ENCODE peak calls at places on chromosomes 6 and 20, in four cellular contexts. Y is iris pigment epithelial cell, M is neural crest cell, N is omental fat pad. H is an unnamed sample.

GRCh38 chr6:30646450-30647038 is 389 bp upstream of the C6orf136 start:
- DNase-seq in M (no peak), Y (peak), N (peak), H (peak)

GRCh38 chr20:23596856-23597255 is 8.9 kb downstream of the CST9 start:
- DNase-seq in N (no peak), Y (peak), M (no peak), H (no peak)

GRCh38 chr6:119511024-119511423 is 161.5 kb upstream of the MAN1A1 start:
- DNase-seq in N (no peak), Y (no peak), M (no peak), H (no peak)

GRCh38 chr6:44000164-44000842 is 126.9 kb downstream of the MRPL14 start:
- DNase-seq in N (no peak), Y (no peak), M (no peak), H (no peak)

GRCh38 chr20:56483970-56484369 is 15.5 kb downstream of the RTF2 start:
- DNase-seq in N (no peak), Y (no peak), M (no peak), H (no peak)

GRCh38 chr20:50301165-50301564 is 110.5 kb downstream of the CEBPB start:
- DNase-seq in Y (no peak), N (no peak), M (no peak), H (no peak)

GRCh38 chr6:113856011-113856551 is 1.1 kb upstream of the MARCKS start:
- DNase-seq in Y (peak), M (peak), N (no peak), H (peak)

GRCh38 chr6:43276180-43277082 is 21.6 kb upstream of the SLC22A7 start:
- DNase-seq in N (no peak), M (no peak), Y (no peak), H (no peak)

GRCh38 chr20:61560361-61560853 is 308.3 kb downstream of the CDH4 start:
- DNase-seq in Y (peak), M (no peak), N (no peak), H (peak)

GRCh38 chr6:99458319-99458718 is 33.2 kb upstream of the PNISR start:
- DNase-seq in Y (peak), M (no peak), N (no peak), H (no peak)

GRCh38 chr6:6997282-6998193 is 110.2 kb upstream of the RREB1 start:
- DNase-seq in N (no peak), Y (no peak), M (no peak), H (no peak)

GRCh38 chr20:59308493-59309201 is 8.2 kb downstream of the EDN3 start:
- DNase-seq in Y (no peak), M (no peak), N (no peak), H (peak)

GRCh38 chr6:168012431-168013249 is 15.2 kb downstream of the KIF25 start:
- DNase-seq in Y (no peak), M (no peak), N (no peak), H (no peak)

GRCh38 chr6:163490826-163491577 is 76.5 kb downstream of the QKI start:
- DNase-seq in M (no peak), Y (peak), N (no peak), H (no peak)

GRCh38 chr6:33978593-33979150 is 167.2 kb downstream of the GRM4 start:
- DNase-seq in M (no peak), Y (no peak), N (no peak), H (no peak)

GRCh38 chr6:118240878-118241528 is 307.1 kb upstream of the PLN start:
- DNase-seq in M (no peak), Y (no peak), N (no peak), H (no peak)

GRCh38 chr6:10759884-10760329 is 12.3 kb downstream of the TMEM14B start:
- DNase-seq in Y (peak), M (no peak), N (peak), H (no peak)

GRCh38 chr6:109183109-109183508 is 87.8 kb downstream of the CEP57L1 start:
- DNase-seq in M (no peak), N (no peak), Y (no peak), H (no peak)

GRCh38 chr6:148146717-148147116 is 195.9 kb upstream of the SASH1 start:
- DNase-seq in N (no peak), Y (peak), M (no peak), H (no peak)

GRCh38 chr6:136550330-136551071 is at the start of gene MAP7:
- DNase-seq in Y (no peak), M (peak), N (peak), H (peak)

GRCh38 chr20:36825374-36826104 is 50.4 kb upstream of the TLDC2 start:
- DNase-seq in N (no peak), Y (no peak), M (peak), H (no peak)

GRCh38 chr20:46872315-46873211 is 22.1 kb upstream of the EYA2 start:
- DNase-seq in M (no peak), N (no peak), Y (peak), H (no peak)

GRCh38 chr6:16481680-16482079 is 243.3 kb downstream of the GMPR start:
- DNase-seq in M (no peak), Y (no peak), N (no peak), H (no peak)

GRCh38 chr6:136950436-136950835 is 28.3 kb downstream of the SLC35D3 start:
- DNase-seq in N (no peak), Y (no peak), M (no peak), H (no peak)

GRCh38 chr6:168996106-168996505 is 257.5 kb downstream of the THBS2 start:
- DNase-seq in M (no peak), Y (no peak), N (no peak), H (no peak)

GRCh38 chr20:9302073-9302425 is 212.3 kb upstream of the LAMP5 start:
- DNase-seq in Y (no peak), N (no peak), M (no peak), H (no peak)

GRCh38 chr6:100986921-100987320 is 105.8 kb upstream of the ASCC3 start:
- DNase-seq in Y (no peak), N (no peak), M (no peak), H (no peak)

GRCh38 chr6:6547111-6547879 is 41.2 kb upstream of the LY86 start:
- DNase-seq in N (peak), Y (peak), M (peak), H (peak)

GRCh38 chr20:53643031-53643832 is 49.6 kb upstream of the ZNF217 start:
- DNase-seq in Y (peak), N (no peak), M (no peak), H (no peak)

GRCh38 chr20:50318709-50319108 is 128.1 kb downstream of the CEBPB start:
- DNase-seq in Y (no peak), M (no peak), N (no peak), H (no peak)

GRCh38 chr6:155419161-155419560 is 36.5 kb downstream of the NOX3 start:
- DNase-seq in N (no peak), Y (peak), M (no peak), H (no peak)

GRCh38 chr6:30060634-30060981 is 457 bp upstream of the POLR1H start:
- DNase-seq in N (no peak), M (no peak), Y (peak), H (peak)

GRCh38 chr6:111890981-111891380 is 17.7 kb upstream of the FYN start:
- DNase-seq in Y (no peak), N (no peak), M (no peak), H (no peak)

GRCh38 chr6:54655162-54655561 is 191.4 kb upstream of the FAM83B start:
- DNase-seq in M (no peak), Y (no peak), N (no peak), H (no peak)

GRCh38 chr6:139060332-139060731 is 31.8 kb downstream of the ABRACL start:
- DNase-seq in Y (peak), N (no peak), M (no peak), H (no peak)

GRCh38 chr20:60087563-60088105 is 129.4 kb downstream of the CDH26 start:
- DNase-seq in Y (no peak), N (no peak), M (no peak), H (peak)